ENCODE peak calls at places on chromosomes 4 and X, in ten cellular contexts. F is uterus; H is fibroblast of lung; U is effector memory CD4-positive, alpha-beta T cell; I is mammary epithelial cell; A is AG04450; T is psoas muscle; K is ovary; N is CD8-positive, alpha-beta T cell; E is tibial artery. C is an unnamed sample.

GRCh38 chrX:9367437-9367836 is 97.4 kb upstream of the TBL1X start:
- DNase-seq in F (no peak), H (no peak), U (no peak), I (no peak), A (no peak), T (no peak), K (no peak), N (no peak), E (no peak), C (no peak)

GRCh38 chr4:89528525-89529133 is 221.0 kb upstream of the GPRIN3 start:
- DNase-seq in F (no peak), H (no peak), U (no peak), I (no peak), A (no peak), T (no peak), K (no peak), N (no peak), E (no peak), C (no peak)

GRCh38 chr4:98519268-98519993 is 139.0 kb downstream of the TSPAN5 start:
- DNase-seq in F (peak; percentile 43), H (peak; percentile 63), U (no peak), I (no peak), A (peak; percentile 20), T (no peak), K (peak; percentile 49), N (no peak), E (no peak), C (no peak)

GRCh38 chr4:182653596-182653995 is 263.6 kb downstream of the DCTD start:
- DNase-seq in F (no peak), H (no peak), U (no peak), I (no peak), A (no peak), T (no peak), K (no peak), N (no peak), E (no peak), C (no peak)

GRCh38 chr4:147060171-147060931 is 114.7 kb upstream of the TTC29 start:
- DNase-seq in F (no peak), H (peak; percentile 82), U (no peak), I (peak; percentile 1), A (peak; percentile 7), T (no peak), K (no peak), N (no peak), E (peak; percentile 27), C (no peak)

GRCh38 chrX:55754861-55755294 is 37.3 kb downstream of the RRAGB start:
- DNase-seq in F (no peak), H (no peak), U (no peak), I (no peak), A (no peak), T (no peak), K (no peak), N (no peak), E (no peak), C (no peak)

GRCh38 chrX:111168314-111168713 is 72.3 kb downstream of the PAK3 start:
- DNase-seq in F (no peak), H (peak; percentile 0), U (no peak), I (peak; percentile 12), A (no peak), T (no peak), K (no peak), N (no peak), E (no peak), C (peak; percentile 20)

GRCh38 chr4:140144937-140145336 is 9.0 kb downstream of the MAML3 start:
- DNase-seq in F (no peak), H (no peak), U (no peak), I (no peak), A (no peak), T (no peak), K (no peak), N (no peak), E (no peak), C (peak; percentile 27)

GRCh38 chr4:7414046-7414445 is 20.7 kb downstream of the PSAPL1 start:
- DNase-seq in F (no peak), H (no peak), U (no peak), I (no peak), A (no peak), T (no peak), K (no peak), N (no peak), E (peak; percentile 4), C (no peak)

GRCh38 chr4:7412586-7412975 is 22.1 kb downstream of the PSAPL1 start:
- DNase-seq in F (no peak), H (no peak), U (no peak), I (no peak), A (no peak), T (no peak), K (no peak), N (no peak), E (peak; percentile 1), C (no peak)

GRCh38 chr4:7416745-7417432 is 17.8 kb downstream of the PSAPL1 start:
- DNase-seq in F (no peak), H (no peak), U (no peak), I (no peak), A (no peak), T (no peak), K (no peak), N (no peak), E (peak; percentile 10), C (no peak)

GRCh38 chr4:7415927-7416686 is 18.6 kb downstream of the PSAPL1 start:
- DNase-seq in F (no peak), H (no peak), U (no peak), I (no peak), A (no peak), T (no peak), K (no peak), N (no peak), E (peak; percentile 7), C (no peak)

DNA sequence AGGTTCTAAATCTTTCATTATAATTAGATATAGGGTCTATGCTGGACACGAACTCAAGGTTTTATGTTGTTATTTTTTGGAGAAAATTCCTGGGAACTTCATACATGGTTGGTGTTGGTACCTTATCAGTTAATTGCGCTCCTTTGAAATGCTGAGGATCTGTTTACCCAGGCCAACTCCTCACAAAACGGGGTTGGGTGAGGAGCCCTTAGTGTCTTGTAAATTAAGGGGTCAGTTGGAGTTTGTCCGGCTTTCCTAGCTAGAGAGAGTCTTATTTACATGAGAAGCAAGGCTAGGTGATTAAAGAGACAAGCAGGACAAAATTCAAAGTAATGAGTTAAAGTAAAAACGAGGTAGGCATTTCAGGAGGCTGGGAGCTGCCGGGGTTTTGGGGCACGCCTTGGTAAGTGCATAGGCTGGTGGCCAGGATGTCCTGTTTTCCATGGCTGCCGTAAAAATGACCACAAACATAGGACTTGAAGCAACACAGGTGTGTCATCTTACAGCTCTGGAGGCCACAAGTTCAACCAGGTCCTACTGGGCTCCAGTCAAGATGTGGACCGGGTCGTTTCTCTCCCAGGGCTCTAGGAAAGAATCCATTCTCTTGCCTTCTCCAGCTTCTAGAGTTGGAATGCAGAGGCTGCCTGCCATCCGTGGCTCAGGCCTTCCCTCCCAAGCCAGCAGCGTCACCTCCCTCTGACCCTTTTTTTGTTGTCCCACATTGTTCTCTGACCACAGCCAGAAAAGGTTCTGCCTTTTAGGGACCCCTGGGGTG is 19.8 kb downstream of the PSAPL1 start:
- DNase-seq in F (no peak), H (no peak), U (no peak), I (no peak), A (no peak), T (no peak), K (no peak), N (no peak), E (peak; percentile 0), C (no peak)
- H3K27me3 ChIP-seq in F (no peaks in the 10 kb centered on the region), H (peaks cover 4% of the 10 kb centered on the region), U (no peaks in the 10 kb centered on the region), I (no peaks in the 10 kb centered on the region), A (peaks cover 26% of the 10 kb centered on the region), T (peaks cover 3% of the 10 kb centered on the region), K (no peaks in the 10 kb centered on the region), N (no peaks in the 10 kb centered on the region), E (no peaks in the 10 kb centered on the region), C (no peaks in the 10 kb centered on the region)

DNA sequence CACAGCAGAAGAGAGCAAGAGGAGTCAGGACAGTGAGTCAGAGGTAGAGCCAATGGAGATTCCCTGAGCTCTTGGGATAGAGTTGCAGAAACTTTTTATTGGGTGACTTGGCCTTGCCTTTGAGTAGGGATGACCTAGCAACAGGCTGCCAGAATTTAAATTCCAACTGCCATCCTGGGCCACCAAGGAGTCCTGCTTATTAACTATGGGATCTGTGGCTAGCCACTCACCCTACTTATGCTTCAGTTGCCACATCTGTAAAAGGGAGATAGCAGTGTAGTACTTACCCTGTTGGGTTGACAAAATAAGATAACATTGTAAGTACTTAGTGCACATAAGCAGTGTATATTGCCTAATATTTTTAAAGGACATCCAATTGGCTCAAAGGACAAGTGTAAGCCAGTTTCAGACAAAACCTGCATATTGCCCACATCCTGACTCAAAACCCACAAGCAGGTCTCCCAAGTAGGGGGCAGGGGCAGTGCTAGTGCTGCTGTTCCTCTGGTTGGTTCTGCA is 43.5 kb upstream of the TMEM164 start:
- DNase-seq in F (no peak), H (no peak), U (no peak), I (no peak), A (no peak), T (no peak), K (no peak), N (no peak), E (no peak), C (no peak)
- H3K27me3 ChIP-seq in F (no peaks in the 10 kb centered on the region), H (no peaks in the 10 kb centered on the region), U (no peaks in the 10 kb centered on the region), I (peaks cover 10% of the 10 kb centered on the region), A (no peaks in the 10 kb centered on the region), T (no peaks in the 10 kb centered on the region), K (no peaks in the 10 kb centered on the region), N (no peaks in the 10 kb centered on the region), E (no peaks in the 10 kb centered on the region), C (no peaks in the 10 kb centered on the region)

GRCh38 chr4:138451264-138451663 is 209.1 kb upstream of the SLC7A11 start:
- DNase-seq in F (no peak), H (no peak), U (no peak), I (no peak), A (no peak), T (no peak), K (no peak), N (no peak), E (no peak), C (no peak)

GRCh38 chr4:138458751-138459150 is 216.6 kb upstream of the SLC7A11 start:
- DNase-seq in F (no peak), H (no peak), U (no peak), I (no peak), A (no peak), T (no peak), K (no peak), N (no peak), E (no peak), C (no peak)

GRCh38 chr4:138450546-138450945 is 208.4 kb upstream of the SLC7A11 start:
- DNase-seq in F (no peak), H (no peak), U (no peak), I (no peak), A (no peak), T (no peak), K (no peak), N (no peak), E (no peak), C (no peak)

GRCh38 chr4:138452823-138453222 is 210.7 kb upstream of the SLC7A11 start:
- DNase-seq in F (no peak), H (no peak), U (no peak), I (no peak), A (no peak), T (no peak), K (no peak), N (no peak), E (no peak), C (no peak)

GRCh38 chr4:138455097-138455496 is 212.9 kb upstream of the SLC7A11 start:
- DNase-seq in F (no peak), H (no peak), U (no peak), I (no peak), A (no peak), T (no peak), K (no peak), N (no peak), E (no peak), C (no peak)
- H3K27me3 ChIP-seq in F (no peaks in the 10 kb centered on the region), H (no peaks in the 10 kb centered on the region), U (no peaks in the 10 kb centered on the region), I (no peaks in the 10 kb centered on the region), A (no peaks in the 10 kb centered on the region), T (no peaks in the 10 kb centered on the region), K (no peaks in the 10 kb centered on the region), N (no peaks in the 10 kb centered on the region), E (no peaks in the 10 kb centered on the region), C (no peaks in the 10 kb centered on the region)

GRCh38 chr4:2915789-2916188 is 47.4 kb downstream of the NOP14 start:
- DNase-seq in F (no peak), H (no peak), U (no peak), I (no peak), A (no peak), T (no peak), K (no peak), N (no peak), E (no peak), C (no peak)

GRCh38 chr4:2911868-2912267 is 51.3 kb downstream of the NOP14 start:
- DNase-seq in F (no peak), H (no peak), U (no peak), I (no peak), A (no peak), T (no peak), K (no peak), N (no peak), E (no peak), C (no peak)

GRCh38 chr4:2914220-2915126 is 48.7 kb downstream of the NOP14 start:
- DNase-seq in F (no peak), H (no peak), U (no peak), I (no peak), A (no peak), T (no peak), K (no peak), N (no peak), E (no peak), C (no peak)

GRCh38 chr4:2910409-2910808 is 52.8 kb downstream of the NOP14 start:
- DNase-seq in F (no peak), H (no peak), U (no peak), I (no peak), A (no peak), T (no peak), K (no peak), N (no peak), E (no peak), C (no peak)

DNA sequence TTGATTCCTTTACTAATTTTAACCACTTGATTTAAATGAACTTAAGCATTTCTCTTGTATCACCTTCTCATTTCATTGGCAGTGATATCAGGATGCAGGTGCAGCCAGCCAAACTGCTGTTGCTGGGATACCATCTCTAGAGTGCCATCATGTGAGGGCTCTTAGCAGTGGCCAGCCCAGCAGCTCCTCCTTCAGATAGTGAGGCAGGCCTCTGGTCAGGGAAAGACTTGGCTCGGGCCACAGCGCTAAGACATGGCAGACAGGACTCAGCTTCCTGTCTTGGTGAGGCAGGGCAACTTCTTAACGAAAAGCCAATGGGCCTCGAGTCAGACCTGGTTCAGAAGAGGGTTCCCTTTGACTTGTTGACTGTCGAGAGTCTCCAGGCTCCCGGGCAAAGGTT is 50.0 kb downstream of the NOP14 start:
- DNase-seq in F (no peak), H (no peak), U (no peak), I (no peak), A (no peak), T (no peak), K (no peak), N (no peak), E (no peak), C (no peak)
- H3K27me3 ChIP-seq in F (no peaks in the 10 kb centered on the region), H (no peaks in the 10 kb centered on the region), U (no peaks in the 10 kb centered on the region), I (no peaks in the 10 kb centered on the region), A (no peaks in the 10 kb centered on the region), T (no peaks in the 10 kb centered on the region), K (no peaks in the 10 kb centered on the region), N (no peaks in the 10 kb centered on the region), E (no peaks in the 10 kb centered on the region), C (no peaks in the 10 kb centered on the region)